ENCODE peak calls at places on chromosomes 3 and 15, in four cellular contexts. One of them, this sample, is unnamed.

GRCh38 chr3:71067977-71068376 is 515.6 kb downstream of the FOXP1 start:
- DNase-seq in stimulated activated CD4-positive, alpha-beta T cell treated with anti-CD3 and anti-CD28 coated beads, Interleukin-2, amount 100 ng/mL, for 24 hours: no peak
- DNase-seq in GM10248: no peak
- DNase-seq in fibroblast of pulmonary artery: no peak
- DNase-seq in this sample: no peak

GRCh38 chr3:24192004-24192403 is 246.9 kb downstream of the NR1D2 start:
- DNase-seq in GM10248: no peak
- DNase-seq in stimulated activated CD4-positive, alpha-beta T cell treated with anti-CD3 and anti-CD28 coated beads, Interleukin-2, amount 100 ng/mL, for 24 hours: no peak
- DNase-seq in fibroblast of pulmonary artery: no peak
- DNase-seq in this sample: no peak

GRCh38 chr3:69129531-69129930 is 7.1 kb upstream of the LMOD3 start:
- DNase-seq in GM10248: no peak
- DNase-seq in stimulated activated CD4-positive, alpha-beta T cell treated with anti-CD3 and anti-CD28 coated beads, Interleukin-2, amount 100 ng/mL, for 24 hours: no peak
- DNase-seq in fibroblast of pulmonary artery: no peak
- DNase-seq in this sample: no peak

GRCh38 chr3:152517517-152517916 is 248.8 kb downstream of the MBNL1 start:
- DNase-seq in fibroblast of pulmonary artery: no peak
- DNase-seq in GM10248: no peak
- DNase-seq in stimulated activated CD4-positive, alpha-beta T cell treated with anti-CD3 and anti-CD28 coated beads, Interleukin-2, amount 100 ng/mL, for 24 hours: no peak
- DNase-seq in this sample: peak

GRCh38 chr15:29889545-29890329 is 67.5 kb upstream of the TJP1 start:
- DNase-seq in GM10248: no peak
- DNase-seq in fibroblast of pulmonary artery: no peak
- DNase-seq in stimulated activated CD4-positive, alpha-beta T cell treated with anti-CD3 and anti-CD28 coated beads, Interleukin-2, amount 100 ng/mL, for 24 hours: no peak
- DNase-seq in this sample: no peak

GRCh38 chr3:171365489-171365888 is 94.7 kb downstream of the TNIK start:
- DNase-seq in GM10248: no peak
- DNase-seq in fibroblast of pulmonary artery: no peak
- DNase-seq in stimulated activated CD4-positive, alpha-beta T cell treated with anti-CD3 and anti-CD28 coated beads, Interleukin-2, amount 100 ng/mL, for 24 hours: no peak
- DNase-seq in this sample: no peak

GRCh38 chr3:152471814-152472605 is 203.3 kb downstream of the MBNL1 start:
- DNase-seq in stimulated activated CD4-positive, alpha-beta T cell treated with anti-CD3 and anti-CD28 coated beads, Interleukin-2, amount 100 ng/mL, for 24 hours: peak
- DNase-seq in GM10248: peak
- DNase-seq in fibroblast of pulmonary artery: peak
- DNase-seq in this sample: peak

GRCh38 chr3:71862374-71863145 is 77.6 kb upstream of the PROK2 start:
- DNase-seq in fibroblast of pulmonary artery: no peak
- DNase-seq in GM10248: no peak
- DNase-seq in stimulated activated CD4-positive, alpha-beta T cell treated with anti-CD3 and anti-CD28 coated beads, Interleukin-2, amount 100 ng/mL, for 24 hours: no peak
- DNase-seq in this sample: no peak

GRCh38 chr3:187130346-187131066 is 8.8 kb downstream of the RPL39L start:
- DNase-seq in stimulated activated CD4-positive, alpha-beta T cell treated with anti-CD3 and anti-CD28 coated beads, Interleukin-2, amount 100 ng/mL, for 24 hours: peak
- DNase-seq in fibroblast of pulmonary artery: peak
- DNase-seq in GM10248: peak
- DNase-seq in this sample: no peak

GRCh38 chr15:98160236-98160635 is 199.7 kb downstream of the ARRDC4 start:
- DNase-seq in fibroblast of pulmonary artery: no peak
- DNase-seq in stimulated activated CD4-positive, alpha-beta T cell treated with anti-CD3 and anti-CD28 coated beads, Interleukin-2, amount 100 ng/mL, for 24 hours: peak
- DNase-seq in GM10248: no peak
- DNase-seq in this sample: no peak

GRCh38 chr3:25910997-25911396 is 121.1 kb downstream of the OXSM start:
- DNase-seq in stimulated activated CD4-positive, alpha-beta T cell treated with anti-CD3 and anti-CD28 coated beads, Interleukin-2, amount 100 ng/mL, for 24 hours: peak
- DNase-seq in GM10248: no peak
- DNase-seq in fibroblast of pulmonary artery: peak
- DNase-seq in this sample: peak

GRCh38 chr15:70062321-70062956 is 35.3 kb downstream of the TLE3 start:
- DNase-seq in GM10248: no peak
- DNase-seq in stimulated activated CD4-positive, alpha-beta T cell treated with anti-CD3 and anti-CD28 coated beads, Interleukin-2, amount 100 ng/mL, for 24 hours: no peak
- DNase-seq in fibroblast of pulmonary artery: peak
- DNase-seq in this sample: peak

GRCh38 chr3:46829699-46830208 is 33.5 kb downstream of the MYL3 start:
- DNase-seq in fibroblast of pulmonary artery: no peak
- DNase-seq in stimulated activated CD4-positive, alpha-beta T cell treated with anti-CD3 and anti-CD28 coated beads, Interleukin-2, amount 100 ng/mL, for 24 hours: peak
- DNase-seq in GM10248: peak
- DNase-seq in this sample: no peak

GRCh38 chr15:95132774-95133173 is 901.4 kb downstream of the MCTP2 start:
- DNase-seq in fibroblast of pulmonary artery: peak
- DNase-seq in stimulated activated CD4-positive, alpha-beta T cell treated with anti-CD3 and anti-CD28 coated beads, Interleukin-2, amount 100 ng/mL, for 24 hours: no peak
- DNase-seq in GM10248: no peak
- DNase-seq in this sample: no peak

GRCh38 chr3:119240101-119240581 is 537 bp downstream of the B4GALT4 start:
- DNase-seq in fibroblast of pulmonary artery: peak
- DNase-seq in GM10248: peak
- DNase-seq in stimulated activated CD4-positive, alpha-beta T cell treated with anti-CD3 and anti-CD28 coated beads, Interleukin-2, amount 100 ng/mL, for 24 hours: no peak
- DNase-seq in this sample: peak

GRCh38 chr3:177596248-177596821 is 399.1 kb upstream of the TBL1XR1 start:
- DNase-seq in stimulated activated CD4-positive, alpha-beta T cell treated with anti-CD3 and anti-CD28 coated beads, Interleukin-2, amount 100 ng/mL, for 24 hours: no peak
- DNase-seq in fibroblast of pulmonary artery: no peak
- DNase-seq in GM10248: no peak
- DNase-seq in this sample: no peak

GRCh38 chr15:37820380-37821128 is 113.9 kb upstream of the TMCO5A start:
- DNase-seq in stimulated activated CD4-positive, alpha-beta T cell treated with anti-CD3 and anti-CD28 coated beads, Interleukin-2, amount 100 ng/mL, for 24 hours: no peak
- DNase-seq in fibroblast of pulmonary artery: no peak
- DNase-seq in GM10248: no peak
- DNase-seq in this sample: no peak

GRCh38 chr3:52650437-52650836 is 35.3 kb downstream of the PBRM1 start:
- DNase-seq in stimulated activated CD4-positive, alpha-beta T cell treated with anti-CD3 and anti-CD28 coated beads, Interleukin-2, amount 100 ng/mL, for 24 hours: no peak
- DNase-seq in GM10248: no peak
- DNase-seq in fibroblast of pulmonary artery: peak
- DNase-seq in this sample: no peak

GRCh38 chr3:130779031-130779430 is 32.4 kb upstream of the PIK3R4 start:
- DNase-seq in fibroblast of pulmonary artery: no peak
- DNase-seq in GM10248: peak
- DNase-seq in stimulated activated CD4-positive, alpha-beta T cell treated with anti-CD3 and anti-CD28 coated beads, Interleukin-2, amount 100 ng/mL, for 24 hours: no peak
- DNase-seq in this sample: no peak

GRCh38 chr3:149634573-149634972 is 23.3 kb downstream of the WWTR1 start:
- DNase-seq in fibroblast of pulmonary artery: no peak
- DNase-seq in GM10248: no peak
- DNase-seq in stimulated activated CD4-positive, alpha-beta T cell treated with anti-CD3 and anti-CD28 coated beads, Interleukin-2, amount 100 ng/mL, for 24 hours: no peak
- DNase-seq in this sample: no peak

GRCh38 chr3:108430540-108430939 is 79.9 kb downstream of the MYH15 start:
- DNase-seq in stimulated activated CD4-positive, alpha-beta T cell treated with anti-CD3 and anti-CD28 coated beads, Interleukin-2, amount 100 ng/mL, for 24 hours: no peak
- DNase-seq in GM10248: no peak
- DNase-seq in fibroblast of pulmonary artery: no peak
- DNase-seq in this sample: no peak